ENCODE peak calls at places on chromosomes 4 and X, in five cellular contexts. One of them, this sample, is unnamed.
A peak's percentile ranks its signal among the peaks of the same experiment; 100 is the strongest.

GRCh38 chrX:110563276-110563675 is 204.6 kb downstream of the RTL9 start:
- DNase-seq in Caco-2: no peak
- DNase-seq in tibial artery: no peak
- DNase-seq in left ventricle myocardium inferior: no peak
- DNase-seq in MM.1S: no peak
- DNase-seq in this sample: no peak

GRCh38 chr4:152735302-152735917 is 44.1 kb downstream of the TIGD4 start:
- DNase-seq in Caco-2: no peak
- DNase-seq in tibial artery: no peak
- DNase-seq in left ventricle myocardium inferior: no peak
- DNase-seq in MM.1S: peak; percentile 50
- DNase-seq in this sample: no peak

GRCh38 chrX:42708222-42708621 is 69.7 kb downstream of the PPP1R2C start:
- DNase-seq in Caco-2: no peak
- DNase-seq in tibial artery: no peak
- DNase-seq in left ventricle myocardium inferior: no peak
- DNase-seq in MM.1S: no peak
- DNase-seq in this sample: no peak

GRCh38 chr4:114598191-114599121 is at the start of gene UGT8:
- DNase-seq in Caco-2: peak; percentile 75
- DNase-seq in tibial artery: no peak
- DNase-seq in left ventricle myocardium inferior: peak; percentile 18
- DNase-seq in MM.1S: no peak
- DNase-seq in this sample: peak; percentile 51

GRCh38 chr4:183783933-183784622 is 121.0 kb upstream of the STOX2 start:
- DNase-seq in Caco-2: no peak
- DNase-seq in tibial artery: no peak
- DNase-seq in left ventricle myocardium inferior: no peak
- DNase-seq in MM.1S: no peak
- DNase-seq in this sample: no peak

GRCh38 chr4:88247148-88247547 is 37.2 kb downstream of the PPM1K start:
- DNase-seq in Caco-2: no peak
- DNase-seq in tibial artery: no peak
- DNase-seq in left ventricle myocardium inferior: no peak
- DNase-seq in MM.1S: no peak
- DNase-seq in this sample: no peak

GRCh38 chrX:65034641-65035450 is 58.6 kb upstream of the ZC4H2 start:
- DNase-seq in Caco-2: peak; percentile 84
- DNase-seq in tibial artery: peak; percentile 81
- DNase-seq in left ventricle myocardium inferior: peak; percentile 65
- DNase-seq in MM.1S: peak; percentile 86
- DNase-seq in this sample: peak; percentile 78

GRCh38 chr4:149983931-149984330 is 94.3 kb upstream of the DCLK2 start:
- DNase-seq in Caco-2: no peak
- DNase-seq in tibial artery: no peak
- DNase-seq in left ventricle myocardium inferior: no peak
- DNase-seq in MM.1S: no peak
- DNase-seq in this sample: no peak

GRCh38 chr4:2825184-2825506 is 18.5 kb upstream of the ADD1 start:
- DNase-seq in Caco-2: no peak
- DNase-seq in tibial artery: no peak
- DNase-seq in left ventricle myocardium inferior: no peak
- DNase-seq in MM.1S: no peak
- DNase-seq in this sample: no peak

GRCh38 chr4:48350871-48351270 is 9.5 kb downstream of the SLAIN2 start:
- DNase-seq in Caco-2: no peak
- DNase-seq in tibial artery: no peak
- DNase-seq in left ventricle myocardium inferior: no peak
- DNase-seq in MM.1S: no peak
- DNase-seq in this sample: no peak

GRCh38 chrX:54564942-54565341 is 34.9 kb downstream of the GNL3L start:
- DNase-seq in Caco-2: no peak
- DNase-seq in tibial artery: no peak
- DNase-seq in left ventricle myocardium inferior: no peak
- DNase-seq in MM.1S: no peak
- DNase-seq in this sample: no peak
- H3K36me3 ChIP-seq in Caco-2: no peaks in the 10 kb centered on the region
- H3K36me3 ChIP-seq in tibial artery: peaks cover 19% of the 10 kb centered on the region
- H3K36me3 ChIP-seq in left ventricle myocardium inferior: peaks cover 21% of the 10 kb centered on the region
- H3K36me3 ChIP-seq in MM.1S: no peaks in the 10 kb centered on the region
- H3K36me3 ChIP-seq in this sample: peaks cover 35% of the 10 kb centered on the region

GRCh38 chr4:41161355-41161754 is 53.0 kb downstream of the APBB2 start:
- DNase-seq in Caco-2: no peak
- DNase-seq in tibial artery: no peak
- DNase-seq in left ventricle myocardium inferior: no peak
- DNase-seq in MM.1S: no peak
- DNase-seq in this sample: no peak

GRCh38 chr4:41158274-41158673 is 56.1 kb downstream of the APBB2 start:
- DNase-seq in Caco-2: no peak
- DNase-seq in tibial artery: no peak
- DNase-seq in left ventricle myocardium inferior: no peak
- DNase-seq in MM.1S: no peak
- DNase-seq in this sample: no peak

GRCh38 chr4:41158756-41159155 is 55.6 kb downstream of the APBB2 start:
- DNase-seq in Caco-2: no peak
- DNase-seq in tibial artery: no peak
- DNase-seq in left ventricle myocardium inferior: no peak
- DNase-seq in MM.1S: no peak
- DNase-seq in this sample: no peak

GRCh38 chr4:41160010-41160789 is 54.1 kb downstream of the APBB2 start:
- DNase-seq in Caco-2: peak; percentile 50
- DNase-seq in tibial artery: no peak
- DNase-seq in left ventricle myocardium inferior: no peak
- DNase-seq in MM.1S: no peak
- DNase-seq in this sample: peak; percentile 55

GRCh38 chr4:41160856-41161255 is 53.5 kb downstream of the APBB2 start:
- DNase-seq in Caco-2: no peak
- DNase-seq in tibial artery: no peak
- DNase-seq in left ventricle myocardium inferior: no peak
- DNase-seq in MM.1S: no peak
- DNase-seq in this sample: no peak
- H3K4me1 ChIP-seq in Caco-2: peaks cover 79% of the 10 kb centered on the region
- H3K4me1 ChIP-seq in tibial artery: peaks cover 56% of the 10 kb centered on the region
- H3K4me1 ChIP-seq in left ventricle myocardium inferior: peaks cover 28% of the 10 kb centered on the region
- H3K4me1 ChIP-seq in MM.1S: no peaks in the 10 kb centered on the region
- H3K4me1 ChIP-seq in this sample: peaks cover 3% of the 10 kb centered on the region

GRCh38 chr4:1045193-1045594 is 33.8 kb downstream of the FGFRL1 start:
- DNase-seq in Caco-2: peak; percentile 31
- DNase-seq in tibial artery: peak; percentile 64
- DNase-seq in left ventricle myocardium inferior: peak; percentile 7
- DNase-seq in MM.1S: no peak
- DNase-seq in this sample: peak; percentile 41

GRCh38 chr4:1043162-1043561 is 31.7 kb downstream of the FGFRL1 start:
- DNase-seq in Caco-2: no peak
- DNase-seq in tibial artery: no peak
- DNase-seq in left ventricle myocardium inferior: no peak
- DNase-seq in MM.1S: no peak
- DNase-seq in this sample: no peak

GRCh38 chr4:1042352-1043025 is 31.1 kb downstream of the FGFRL1 start:
- DNase-seq in Caco-2: peak; percentile 17
- DNase-seq in tibial artery: no peak
- DNase-seq in left ventricle myocardium inferior: no peak
- DNase-seq in MM.1S: no peak
- DNase-seq in this sample: peak; percentile 10

GRCh38 chr4:1044469-1045192 is 33.2 kb downstream of the FGFRL1 start:
- DNase-seq in Caco-2: peak; percentile 25
- DNase-seq in tibial artery: peak; percentile 65
- DNase-seq in left ventricle myocardium inferior: no peak
- DNase-seq in MM.1S: no peak
- DNase-seq in this sample: peak; percentile 26

GRCh38 chr4:1043658-1044468 is 32.4 kb downstream of the FGFRL1 start:
- DNase-seq in Caco-2: peak; percentile 90
- DNase-seq in tibial artery: peak; percentile 99
- DNase-seq in left ventricle myocardium inferior: peak; percentile 82
- DNase-seq in MM.1S: no peak
- DNase-seq in this sample: peak; percentile 94
- H3K4me3 ChIP-seq in Caco-2: peak overlapping the region; percentile 14
- H3K4me3 ChIP-seq in tibial artery: peak overlapping the region; percentile 27
- H3K4me3 ChIP-seq in left ventricle myocardium inferior: peak overlapping the region; percentile 22
- H3K4me3 ChIP-seq in MM.1S: no peak overlapping the region
- H3K4me3 ChIP-seq in this sample: no peak overlapping the region

GRCh38 chr4:102614801-102615200 is 113.6 kb downstream of the NFKB1 start:
- DNase-seq in Caco-2: no peak
- DNase-seq in tibial artery: no peak
- DNase-seq in left ventricle myocardium inferior: no peak
- DNase-seq in MM.1S: no peak
- DNase-seq in this sample: no peak

GRCh38 chr4:102612195-102612594 is 111.0 kb downstream of the NFKB1 start:
- DNase-seq in Caco-2: no peak
- DNase-seq in tibial artery: no peak
- DNase-seq in left ventricle myocardium inferior: no peak
- DNase-seq in MM.1S: no peak
- DNase-seq in this sample: no peak

GRCh38 chr4:102610476-102610875 is 109.3 kb downstream of the NFKB1 start:
- DNase-seq in Caco-2: no peak
- DNase-seq in tibial artery: no peak
- DNase-seq in left ventricle myocardium inferior: no peak
- DNase-seq in MM.1S: no peak
- DNase-seq in this sample: no peak

GRCh38 chr4:102610007-102610406 is 108.8 kb downstream of the NFKB1 start:
- DNase-seq in Caco-2: no peak
- DNase-seq in tibial artery: no peak
- DNase-seq in left ventricle myocardium inferior: no peak
- DNase-seq in MM.1S: no peak
- DNase-seq in this sample: no peak

DNA sequence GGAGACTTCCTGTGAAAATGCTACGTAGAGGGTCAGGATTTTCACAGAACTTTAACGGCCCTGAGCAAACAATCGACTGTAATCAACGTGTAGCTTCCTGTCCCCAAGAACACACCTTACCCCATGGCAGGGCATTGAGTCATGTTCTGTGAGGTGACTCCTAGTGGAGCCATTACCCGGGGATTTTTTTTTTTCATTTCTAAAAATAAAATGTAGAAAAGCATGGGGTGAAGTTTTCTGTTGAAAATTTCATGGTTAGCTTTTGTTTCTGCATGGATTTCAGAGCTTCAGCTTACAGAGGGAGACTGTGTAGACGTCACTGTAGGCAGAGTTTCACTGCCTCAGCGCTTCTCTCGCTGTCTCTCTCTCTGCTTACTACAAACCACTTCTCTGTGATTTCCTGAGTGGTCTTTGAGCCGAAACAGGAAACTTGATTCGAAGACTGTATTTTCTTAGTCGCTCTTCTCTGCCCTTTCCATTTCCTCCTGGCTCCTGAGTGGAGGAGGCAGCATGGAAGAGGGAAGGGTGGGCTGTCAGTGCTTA is 111.7 kb downstream of the NFKB1 start:
- DNase-seq in Caco-2: no peak
- DNase-seq in tibial artery: no peak
- DNase-seq in left ventricle myocardium inferior: no peak
- DNase-seq in MM.1S: peak; percentile 81
- DNase-seq in this sample: no peak
- H3K36me3 ChIP-seq in Caco-2: peaks cover 2% of the 10 kb centered on the region
- H3K36me3 ChIP-seq in tibial artery: peaks cover 75% of the 10 kb centered on the region
- H3K36me3 ChIP-seq in left ventricle myocardium inferior: peaks cover 93% of the 10 kb centered on the region
- H3K36me3 ChIP-seq in MM.1S: peaks cover 7% of the 10 kb centered on the region
- H3K36me3 ChIP-seq in this sample: peaks cover 15% of the 10 kb centered on the region